ENCODE peak calls at places on chromosomes 4 and X, in seven cellular contexts. M is H1, D is SK-N-SH, Z is HCT116, P is HepG2, L is K562, B is GM12878. C is an unnamed sample. For H3K79me2 and H3K27me3, the result is how much of the 10 kb centered on the place peaks cover.

GRCh38 chr4:41258783-41259182 is 2.1 kb downstream of the UCHL1 start:
- DNase-seq in M (no peak), D (peak), Z (peak), P (peak), L (no peak), B (no peak), C (peak)

GRCh38 chr4:164373021-164373420 is 380.9 kb upstream of the SMIM31 start:
- DNase-seq in M (no peak), D (no peak), Z (no peak), P (no peak), L (no peak), B (no peak), C (no peak)

GRCh38 chr4:121936101-121936500 is 15.8 kb downstream of the TRPC3 start:
- DNase-seq in M (no peak), D (no peak), Z (no peak), P (no peak), L (no peak), B (no peak), C (no peak)

GRCh38 chr4:17066972-17067371 is 168.5 kb upstream of the LDB2 start:
- DNase-seq in M (no peak), D (no peak), Z (no peak), P (no peak), L (no peak), B (no peak), C (peak)

GRCh38 chr4:106495498-106495897 is 126.9 kb upstream of the GIMD1 start:
- DNase-seq in M (no peak), D (no peak), Z (no peak), P (no peak), L (no peak), B (no peak), C (no peak)

GRCh38 chr4:113958766-113959540 is 20.5 kb downstream of the ARSJ start:
- DNase-seq in M (no peak), D (no peak), Z (peak), P (peak), L (no peak), B (no peak), C (peak)

GRCh38 chr4:131584587-131584986 is 1564.5 kb upstream of the PCDH10 start:
- DNase-seq in M (no peak), D (no peak), Z (no peak), P (no peak), L (no peak), B (no peak), C (no peak)

GRCh38 chr4:151983854-151984253 is 223.0 kb upstream of the GATB start:
- DNase-seq in M (no peak), D (no peak), Z (no peak), P (no peak), L (no peak), B (no peak), C (no peak)

GRCh38 chrX:68710870-68711576 is 63.6 kb downstream of the STARD8 start:
- DNase-seq in M (peak), D (peak), Z (peak), P (peak), L (peak), B (no peak), C (peak)

GRCh38 chr4:73345399-73345975 is 58.6 kb upstream of the ALB start:
- DNase-seq in M (no peak), D (no peak), Z (no peak), P (peak), L (no peak), B (no peak), C (no peak)

GRCh38 chrX:140180585-140180984 is 215.3 kb upstream of the CXorf66 start:
- DNase-seq in M (no peak), D (no peak), Z (no peak), P (no peak), L (no peak), B (no peak), C (no peak)

GRCh38 chr4:101155859-101156430 is 191.4 kb downstream of the PPP3CA start:
- DNase-seq in M (no peak), D (no peak), Z (no peak), P (no peak), L (no peak), B (no peak), C (no peak)

GRCh38 chr4:101238706-101239105 is 108.6 kb downstream of the PPP3CA start:
- DNase-seq in M (no peak), D (no peak), Z (no peak), P (no peak), L (no peak), B (no peak), C (peak)

GRCh38 chr4:79597266-79597665 is 189.2 kb upstream of the GK2 start:
- DNase-seq in M (no peak), D (no peak), Z (no peak), P (no peak), L (no peak), B (no peak), C (no peak)

GRCh38 chrX:6941041-6941440 is 206.5 kb upstream of the STS start:
- DNase-seq in M (no peak), D (no peak), Z (no peak), P (no peak), L (no peak), B (no peak), C (peak)

GRCh38 chr4:2125023-2125422 is 65.9 kb downstream of the NAT8L start:
- DNase-seq in M (no peak), D (no peak), Z (no peak), P (no peak), L (no peak), B (no peak), C (no peak)

GRCh38 chr4:101597204-101597603 is 193.3 kb upstream of the BANK1 start:
- DNase-seq in M (no peak), D (no peak), Z (no peak), P (no peak), L (no peak), B (peak), C (no peak)

GRCh38 chr4:3444351-3445110 is 2.8 kb downstream of the HGFAC start:
- DNase-seq in M (no peak), D (no peak), Z (no peak), P (no peak), L (no peak), B (no peak), C (no peak)

GRCh38 chr4:53192017-53192416 is 173.8 kb downstream of the SCFD2 start:
- DNase-seq in M (no peak), D (no peak), Z (no peak), P (no peak), L (no peak), B (no peak), C (no peak)

GRCh38 chrX:130869239-130869638 is 33.8 kb downstream of the ENOX2 start:
- DNase-seq in M (no peak), D (no peak), Z (no peak), P (no peak), L (no peak), B (no peak), C (no peak)

GRCh38 chr4:15004701-15005301 is 2.5 kb downstream of the CPEB2 start:
- DNase-seq in M (peak), D (peak), Z (no peak), P (peak), L (peak), B (no peak), C (peak)

GRCh38 chr4:184896868-184897715 is 71.3 kb upstream of the ACSL1 start:
- DNase-seq in M (no peak), D (no peak), Z (no peak), P (peak), L (no peak), B (no peak), C (no peak)

GRCh38 chr4:65983062-65983461 is 312.8 kb upstream of the EPHA5 start:
- DNase-seq in M (no peak), D (no peak), Z (no peak), P (no peak), L (no peak), B (no peak), C (no peak)

GRCh38 chr4:2330119-2331042 is 68.5 kb upstream of the MXD4 start:
- DNase-seq in M (no peak), D (no peak), Z (peak), P (no peak), L (no peak), B (no peak), C (peak)

GRCh38 chr4:151644625-151645024 is 116.2 kb downstream of the GATB start:
- DNase-seq in M (peak), D (peak), Z (peak), P (peak), L (peak), B (no peak), C (peak)

GRCh38 chrX:65689377-65689776 is 21.9 kb downstream of the MSN start:
- DNase-seq in M (no peak), D (no peak), Z (no peak), P (no peak), L (no peak), B (no peak), C (no peak)

GRCh38 chrX:65687367-65687766 is 19.9 kb downstream of the MSN start:
- DNase-seq in M (no peak), D (no peak), Z (no peak), P (no peak), L (no peak), B (no peak), C (no peak)

GRCh38 chrX:65690057-65690855 is 22.8 kb downstream of the MSN start:
- DNase-seq in M (no peak), D (no peak), Z (no peak), P (no peak), L (no peak), B (no peak), C (no peak)

GRCh38 chrX:65686246-65686645 is 18.8 kb downstream of the MSN start:
- DNase-seq in M (no peak), D (no peak), Z (no peak), P (no peak), L (no peak), B (no peak), C (peak)

GRCh38 chrX:65688403-65688881 is 21.0 kb downstream of the MSN start:
- DNase-seq in M (no peak), D (no peak), Z (no peak), P (no peak), L (no peak), B (peak), C (no peak)
- H3K79me2 ChIP-seq in M (under half), D (half or more), Z (half or more), P (under half), L (half or more), B (half or more), C (half or more)

DNA sequence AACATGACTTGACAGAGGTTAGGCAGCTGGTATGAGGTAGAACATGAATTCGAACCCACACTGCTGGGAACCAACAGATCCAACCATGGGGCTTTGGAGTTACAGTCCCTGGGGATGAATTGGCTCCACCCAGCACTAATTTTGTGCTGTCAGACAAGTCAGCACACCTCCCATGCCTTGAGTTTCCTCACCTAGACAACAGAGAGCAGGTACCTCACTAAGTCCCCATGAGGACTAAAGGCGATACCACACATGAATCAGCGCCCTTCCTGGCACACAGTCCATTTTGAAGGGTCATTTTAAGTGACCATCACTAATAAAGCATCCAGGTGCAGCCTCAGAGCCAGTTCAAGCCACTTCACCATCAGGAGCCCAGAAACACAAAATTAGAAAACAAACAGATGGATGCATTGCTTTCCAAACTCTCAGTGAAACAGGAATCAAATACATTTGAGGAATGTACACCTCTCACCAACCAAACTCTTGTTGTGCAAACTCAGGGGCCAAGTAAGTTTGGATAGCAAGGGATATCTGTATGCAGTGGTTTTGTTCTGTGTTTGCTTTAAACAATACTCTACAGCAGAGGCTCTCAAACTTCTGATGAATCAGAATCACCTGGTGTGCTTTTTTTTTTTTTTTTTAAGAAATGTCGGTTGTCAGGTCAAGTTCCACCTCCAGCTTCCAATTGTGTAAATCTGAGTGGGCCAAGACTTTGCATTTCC is 10.1 kb downstream of the IDS start:
- DNase-seq in M (no peak), D (no peak), Z (no peak), P (peak), L (no peak), B (no peak), C (no peak)
- TF ChIP-seq MAX in M (no peak), D (no peak), Z (no peak), P (no peak), L (no peak), B (no peak), C (no peak)

GRCh38 chrX:132694331-132694823 is 205.5 kb upstream of the MBNL3 start:
- DNase-seq in M (no peak), D (no peak), Z (no peak), P (no peak), L (no peak), B (no peak), C (no peak)
- H3K27me3 ChIP-seq in M (under half), D (under half), Z (under half), P (under half), L (under half), B (under half), C (under half)

GRCh38 chrX:40527543-40527942 is 53.2 kb upstream of the ATP6AP2 start:
- DNase-seq in M (no peak), D (no peak), Z (no peak), P (no peak), L (no peak), B (no peak), C (no peak)
- H3K79me2 ChIP-seq in M (under half), D (under half), Z (under half), P (under half), L (under half), B (under half), C (under half)

GRCh38 chr4:112517067-112517588 is 1.1 kb upstream of the NEUROG2 start:
- DNase-seq in M (peak), D (peak), Z (no peak), P (no peak), L (no peak), B (peak), C (no peak)
- TF ChIP-seq MAX in M (no peak), D (no peak), Z (no peak), P (no peak), L (no peak), B (no peak), C (no peak)